ENCODE peak calls at places on chromosomes 4 and X, in ten cellular contexts. One of them, this sample, is unnamed.

GRCh38 chrX:150348365-150348764 is 14.8 kb upstream of the MAMLD1 start:
- DNase-seq in endothelial cell of umbilical vein: no peak
- DNase-seq in PC-3: peak; percentile 51
- DNase-seq in ovary: no peak
- DNase-seq in spleen: no peak
- DNase-seq in CD8-positive, alpha-beta T cell: no peak
- DNase-seq in GM06990: no peak
- DNase-seq in uterus: no peak
- DNase-seq in left lung: peak; percentile 45
- DNase-seq in lung: no peak
- DNase-seq in this sample: no peak

GRCh38 chrX:67780694-67781109 is 236.9 kb downstream of the AR start:
- DNase-seq in PC-3: peak; percentile 2
- DNase-seq in endothelial cell of umbilical vein: peak; percentile 90
- DNase-seq in uterus: peak; percentile 75
- DNase-seq in spleen: no peak
- DNase-seq in ovary: peak; percentile 80
- DNase-seq in CD8-positive, alpha-beta T cell: no peak
- DNase-seq in left lung: peak; percentile 84
- DNase-seq in GM06990: no peak
- DNase-seq in lung: peak; percentile 85
- DNase-seq in this sample: no peak

GRCh38 chrX:78693547-78693946 is 34.4 kb upstream of the RTL3 start:
- DNase-seq in endothelial cell of umbilical vein: no peak
- DNase-seq in CD8-positive, alpha-beta T cell: no peak
- DNase-seq in lung: no peak
- DNase-seq in uterus: peak; percentile 27
- DNase-seq in GM06990: no peak
- DNase-seq in left lung: no peak
- DNase-seq in spleen: no peak
- DNase-seq in ovary: no peak
- DNase-seq in PC-3: no peak
- DNase-seq in this sample: no peak

GRCh38 chr4:56410247-56410646 is 23.0 kb upstream of the AASDH start:
- DNase-seq in uterus: peak; percentile 50
- DNase-seq in PC-3: peak; percentile 100
- DNase-seq in ovary: no peak
- DNase-seq in spleen: no peak
- DNase-seq in left lung: peak; percentile 36
- DNase-seq in endothelial cell of umbilical vein: peak; percentile 99
- DNase-seq in lung: peak; percentile 67
- DNase-seq in CD8-positive, alpha-beta T cell: no peak
- DNase-seq in GM06990: no peak
- DNase-seq in this sample: peak; percentile 96

GRCh38 chrX:123993904-123994635 is 32.6 kb downstream of the STAG2 start:
- DNase-seq in GM06990: no peak
- DNase-seq in left lung: no peak
- DNase-seq in ovary: no peak
- DNase-seq in uterus: no peak
- DNase-seq in CD8-positive, alpha-beta T cell: no peak
- DNase-seq in endothelial cell of umbilical vein: peak; percentile 2
- DNase-seq in PC-3: no peak
- DNase-seq in lung: no peak
- DNase-seq in spleen: no peak
- DNase-seq in this sample: no peak

GRCh38 chrX:7068939-7069367 is 78.6 kb upstream of the STS start:
- DNase-seq in PC-3: no peak
- DNase-seq in spleen: no peak
- DNase-seq in CD8-positive, alpha-beta T cell: no peak
- DNase-seq in lung: no peak
- DNase-seq in endothelial cell of umbilical vein: peak; percentile 10
- DNase-seq in left lung: no peak
- DNase-seq in GM06990: no peak
- DNase-seq in uterus: no peak
- DNase-seq in ovary: no peak
- DNase-seq in this sample: no peak

GRCh38 chr4:128384091-128384520 is 96.5 kb upstream of the PGRMC2 start:
- DNase-seq in ovary: no peak
- DNase-seq in lung: no peak
- DNase-seq in uterus: no peak
- DNase-seq in spleen: no peak
- DNase-seq in PC-3: no peak
- DNase-seq in left lung: no peak
- DNase-seq in CD8-positive, alpha-beta T cell: no peak
- DNase-seq in GM06990: no peak
- DNase-seq in endothelial cell of umbilical vein: no peak
- DNase-seq in this sample: no peak

GRCh38 chr4:22593933-22594332 is 78.1 kb upstream of the ADGRA3 start:
- DNase-seq in PC-3: no peak
- DNase-seq in spleen: no peak
- DNase-seq in uterus: no peak
- DNase-seq in ovary: no peak
- DNase-seq in endothelial cell of umbilical vein: no peak
- DNase-seq in GM06990: no peak
- DNase-seq in lung: no peak
- DNase-seq in CD8-positive, alpha-beta T cell: no peak
- DNase-seq in left lung: no peak
- DNase-seq in this sample: no peak

GRCh38 chr4:151169223-151169622 is 69.8 kb downstream of the RPS3A start:
- DNase-seq in CD8-positive, alpha-beta T cell: no peak
- DNase-seq in GM06990: no peak
- DNase-seq in ovary: peak; percentile 82
- DNase-seq in endothelial cell of umbilical vein: no peak
- DNase-seq in spleen: no peak
- DNase-seq in PC-3: no peak
- DNase-seq in lung: peak; percentile 55
- DNase-seq in uterus: peak; percentile 83
- DNase-seq in left lung: peak; percentile 64
- DNase-seq in this sample: peak; percentile 67

GRCh38 chr4:166839615-166840251 is 394.6 kb downstream of the SPOCK3 start:
- DNase-seq in left lung: no peak
- DNase-seq in uterus: no peak
- DNase-seq in GM06990: peak; percentile 64
- DNase-seq in PC-3: no peak
- DNase-seq in ovary: no peak
- DNase-seq in lung: no peak
- DNase-seq in spleen: no peak
- DNase-seq in CD8-positive, alpha-beta T cell: no peak
- DNase-seq in endothelial cell of umbilical vein: no peak
- DNase-seq in this sample: no peak

GRCh38 chr4:140691369-140691768 is 64.8 kb downstream of the TBC1D9 start:
- DNase-seq in left lung: no peak
- DNase-seq in endothelial cell of umbilical vein: peak; percentile 69
- DNase-seq in PC-3: peak; percentile 26
- DNase-seq in CD8-positive, alpha-beta T cell: no peak
- DNase-seq in uterus: no peak
- DNase-seq in lung: no peak
- DNase-seq in GM06990: no peak
- DNase-seq in ovary: no peak
- DNase-seq in spleen: no peak
- DNase-seq in this sample: no peak

GRCh38 chrX:16476692-16477091 is 173.3 kb upstream of the S100G start:
- DNase-seq in CD8-positive, alpha-beta T cell: no peak
- DNase-seq in GM06990: no peak
- DNase-seq in PC-3: peak; percentile 22
- DNase-seq in endothelial cell of umbilical vein: no peak
- DNase-seq in uterus: no peak
- DNase-seq in ovary: no peak
- DNase-seq in spleen: no peak
- DNase-seq in lung: no peak
- DNase-seq in left lung: no peak
- DNase-seq in this sample: no peak
- H3K27me3 ChIP-seq in CD8-positive, alpha-beta T cell: no peaks in the 10 kb centered on the region
- H3K27me3 ChIP-seq in GM06990: no peaks in the 10 kb centered on the region
- H3K27me3 ChIP-seq in PC-3: no peaks in the 10 kb centered on the region
- H3K27me3 ChIP-seq in endothelial cell of umbilical vein: no peaks in the 10 kb centered on the region
- H3K27me3 ChIP-seq in uterus: no peaks in the 10 kb centered on the region
- H3K27me3 ChIP-seq in ovary: no peaks in the 10 kb centered on the region
- H3K27me3 ChIP-seq in spleen: no peaks in the 10 kb centered on the region
- H3K27me3 ChIP-seq in lung: no peaks in the 10 kb centered on the region
- H3K27me3 ChIP-seq in left lung: no peaks in the 10 kb centered on the region
- H3K27me3 ChIP-seq in this sample: no peaks in the 10 kb centered on the region

DNA sequence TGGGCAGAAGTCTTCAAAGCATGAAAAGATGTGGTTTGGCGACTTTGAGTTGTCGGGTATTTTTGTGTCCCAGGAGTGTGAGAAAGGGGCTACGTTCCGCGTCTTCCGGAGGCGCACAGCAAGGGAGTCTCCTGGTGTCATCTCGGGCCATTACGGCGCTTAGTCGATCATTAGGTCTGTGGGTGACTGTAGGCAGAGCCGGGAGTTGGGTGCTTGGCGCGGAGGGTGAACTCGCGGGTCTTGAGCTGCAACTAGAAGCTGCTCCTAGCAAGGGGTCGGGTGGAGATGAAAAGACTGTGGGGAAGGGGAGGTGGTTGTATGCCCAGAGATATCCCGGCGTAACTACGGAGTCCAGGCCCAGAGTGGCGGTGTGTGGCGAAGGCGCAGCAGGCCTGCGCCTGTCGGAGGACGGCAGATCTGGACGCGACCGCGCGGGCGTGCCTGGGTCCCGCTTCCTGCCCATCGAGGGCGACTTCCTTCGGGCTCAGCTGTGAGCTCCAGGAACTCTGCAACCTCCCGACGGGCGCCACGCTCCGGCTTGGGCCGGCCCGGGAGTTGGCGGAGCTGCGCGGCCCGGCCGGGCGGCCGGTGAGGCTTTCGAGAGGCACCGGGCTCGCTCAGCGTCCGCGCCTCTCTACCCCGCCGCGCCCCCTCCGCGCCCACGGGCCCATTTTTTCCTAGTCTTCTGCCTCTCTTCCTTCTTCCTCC is 2.7 kb upstream of the NKX3-2 start:
- DNase-seq in GM06990: no peak
- DNase-seq in endothelial cell of umbilical vein: no peak
- DNase-seq in left lung: no peak
- DNase-seq in spleen: peak; percentile 83
- DNase-seq in lung: no peak
- DNase-seq in uterus: no peak
- DNase-seq in PC-3: no peak
- DNase-seq in CD8-positive, alpha-beta T cell: no peak
- DNase-seq in ovary: no peak
- DNase-seq in this sample: no peak
- H3K27me3 ChIP-seq in GM06990: peaks cover 4% of the 10 kb centered on the region
- H3K27me3 ChIP-seq in endothelial cell of umbilical vein: peaks cover 48% of the 10 kb centered on the region
- H3K27me3 ChIP-seq in left lung: peaks cover 100% of the 10 kb centered on the region
- H3K27me3 ChIP-seq in spleen: peaks cover 79% of the 10 kb centered on the region
- H3K27me3 ChIP-seq in lung: peaks cover 10% of the 10 kb centered on the region
- H3K27me3 ChIP-seq in uterus: peaks cover 45% of the 10 kb centered on the region
- H3K27me3 ChIP-seq in PC-3: peaks cover 25% of the 10 kb centered on the region
- H3K27me3 ChIP-seq in CD8-positive, alpha-beta T cell: peaks cover 44% of the 10 kb centered on the region
- H3K27me3 ChIP-seq in ovary: peaks cover 7% of the 10 kb centered on the region
- H3K27me3 ChIP-seq in this sample: peaks cover 67% of the 10 kb centered on the region

DNA sequence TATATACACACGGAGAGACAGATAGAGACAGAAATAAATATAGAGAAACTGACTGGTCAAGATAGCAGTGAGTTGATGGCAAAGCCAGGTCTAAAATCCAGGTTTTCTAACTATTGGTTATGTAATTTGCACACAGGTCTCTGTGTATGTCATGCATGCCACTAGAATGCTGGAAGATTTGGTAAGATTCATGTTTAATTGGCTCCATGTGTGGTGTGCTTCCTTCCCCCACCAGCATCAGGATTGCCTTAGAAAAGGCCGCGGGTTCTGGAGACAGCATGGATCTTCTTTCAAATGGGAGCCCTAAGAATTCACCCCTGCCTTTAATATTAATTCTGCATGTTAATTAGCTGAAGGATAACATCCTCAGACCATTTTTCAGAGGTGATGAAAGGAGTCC is 31.3 kb downstream of the HAND2 start:
- DNase-seq in left lung: no peak
- DNase-seq in ovary: no peak
- DNase-seq in spleen: no peak
- DNase-seq in lung: no peak
- DNase-seq in PC-3: no peak
- DNase-seq in uterus: no peak
- DNase-seq in GM06990: no peak
- DNase-seq in endothelial cell of umbilical vein: no peak
- DNase-seq in CD8-positive, alpha-beta T cell: no peak
- DNase-seq in this sample: no peak
- H3K27me3 ChIP-seq in left lung: peaks cover 94% of the 10 kb centered on the region
- H3K27me3 ChIP-seq in ovary: no peaks in the 10 kb centered on the region
- H3K27me3 ChIP-seq in spleen: peaks cover 35% of the 10 kb centered on the region
- H3K27me3 ChIP-seq in lung: peaks cover 22% of the 10 kb centered on the region
- H3K27me3 ChIP-seq in PC-3: peaks cover 14% of the 10 kb centered on the region
- H3K27me3 ChIP-seq in uterus: peaks cover 7% of the 10 kb centered on the region
- H3K27me3 ChIP-seq in GM06990: no peaks in the 10 kb centered on the region
- H3K27me3 ChIP-seq in endothelial cell of umbilical vein: peaks cover 63% of the 10 kb centered on the region
- H3K27me3 ChIP-seq in CD8-positive, alpha-beta T cell: peaks cover 28% of the 10 kb centered on the region
- H3K27me3 ChIP-seq in this sample: peaks cover 41% of the 10 kb centered on the region

GRCh38 chr4:110617095-110617494 is 5.8 kb downstream of the PITX2 start:
- DNase-seq in GM06990: no peak
- DNase-seq in uterus: no peak
- DNase-seq in CD8-positive, alpha-beta T cell: no peak
- DNase-seq in PC-3: no peak
- DNase-seq in ovary: no peak
- DNase-seq in spleen: no peak
- DNase-seq in lung: no peak
- DNase-seq in endothelial cell of umbilical vein: no peak
- DNase-seq in left lung: no peak
- DNase-seq in this sample: no peak
- H3K27me3 ChIP-seq in GM06990: no peaks in the 10 kb centered on the region
- H3K27me3 ChIP-seq in uterus: peaks cover 97% of the 10 kb centered on the region
- H3K27me3 ChIP-seq in CD8-positive, alpha-beta T cell: peaks cover 63% of the 10 kb centered on the region
- H3K27me3 ChIP-seq in PC-3: peaks cover 69% of the 10 kb centered on the region
- H3K27me3 ChIP-seq in ovary: no peaks in the 10 kb centered on the region
- H3K27me3 ChIP-seq in spleen: peaks cover 98% of the 10 kb centered on the region
- H3K27me3 ChIP-seq in lung: peaks cover 18% of the 10 kb centered on the region
- H3K27me3 ChIP-seq in endothelial cell of umbilical vein: peaks cover 92% of the 10 kb centered on the region
- H3K27me3 ChIP-seq in left lung: peaks cover 100% of the 10 kb centered on the region
- H3K27me3 ChIP-seq in this sample: peaks cover 84% of the 10 kb centered on the region

DNA sequence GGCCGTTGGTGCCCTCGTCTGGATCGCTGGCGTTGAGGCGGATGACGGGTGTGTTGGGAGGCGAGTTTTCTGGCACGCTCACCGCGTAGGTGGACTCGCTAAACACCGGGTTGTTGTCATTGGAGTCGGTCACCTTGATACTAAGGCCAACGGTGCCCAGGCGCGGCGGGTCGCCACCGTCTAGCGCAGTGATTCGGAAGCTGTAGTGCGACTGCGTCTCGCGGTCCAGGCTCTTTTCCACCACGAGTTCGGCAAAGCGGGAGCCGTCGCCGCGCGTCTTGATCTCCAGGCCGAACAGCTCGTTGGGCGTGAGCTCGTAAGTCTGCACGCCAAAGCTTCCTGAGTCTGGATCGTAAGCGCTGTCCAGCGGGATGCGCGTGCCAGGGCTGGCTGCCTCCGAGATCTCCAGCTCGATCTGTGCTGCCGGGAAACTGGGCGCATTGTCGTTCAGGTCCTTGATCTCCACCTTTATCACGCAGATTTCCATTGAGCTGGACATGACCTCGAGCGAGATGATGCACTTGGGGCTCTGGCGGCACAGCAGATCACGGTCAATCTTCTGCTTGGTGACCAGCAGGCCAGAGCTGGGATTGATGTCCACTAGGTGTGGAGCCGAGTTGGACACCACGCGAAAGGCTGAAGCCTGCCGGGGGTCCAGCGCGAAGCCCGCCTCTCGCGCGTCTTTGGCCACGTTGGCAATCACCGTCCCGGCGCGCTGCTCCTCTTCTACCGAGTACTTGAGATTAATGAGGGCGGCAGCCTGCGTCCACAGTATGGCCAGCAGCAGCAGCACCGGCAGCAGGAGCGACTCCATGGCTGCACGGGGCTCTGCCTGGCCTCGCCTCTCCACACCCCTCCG is 2.1 kb downstream of the PCDH19 start:
- DNase-seq in GM06990: no peak
- DNase-seq in lung: no peak
- DNase-seq in spleen: no peak
- DNase-seq in PC-3: no peak
- DNase-seq in CD8-positive, alpha-beta T cell: no peak
- DNase-seq in uterus: no peak
- DNase-seq in ovary: peak; percentile 38
- DNase-seq in left lung: no peak
- DNase-seq in endothelial cell of umbilical vein: peak; percentile 24
- DNase-seq in this sample: no peak
- H3K27me3 ChIP-seq in GM06990: no peaks in the 10 kb centered on the region
- H3K27me3 ChIP-seq in lung: peaks cover 5% of the 10 kb centered on the region
- H3K27me3 ChIP-seq in spleen: peaks cover 67% of the 10 kb centered on the region
- H3K27me3 ChIP-seq in PC-3: peaks cover 27% of the 10 kb centered on the region
- H3K27me3 ChIP-seq in CD8-positive, alpha-beta T cell: no peaks in the 10 kb centered on the region
- H3K27me3 ChIP-seq in uterus: peaks cover 10% of the 10 kb centered on the region
- H3K27me3 ChIP-seq in ovary: no peaks in the 10 kb centered on the region
- H3K27me3 ChIP-seq in left lung: peaks cover 96% of the 10 kb centered on the region
- H3K27me3 ChIP-seq in endothelial cell of umbilical vein: peaks cover 48% of the 10 kb centered on the region
- H3K27me3 ChIP-seq in this sample: peaks cover 53% of the 10 kb centered on the region